ENCODE peak calls at places on chromosomes 13 and 19, in six cellular contexts. One of them, this sample, is unnamed.

GRCh38 chr13:20588529-20589110 is 21.7 kb downstream of the IFT88 start:
- DNase-seq in stimulated activated CD4-positive, alpha-beta T cell treated with anti-CD3 and anti-CD28 coated beads, Interleukin-15, amount 100 ng/mL, for 1 hour: no peak
- DNase-seq in fibroblast of pulmonary artery: no peak
- DNase-seq in fibroblast of gingiva: no peak
- DNase-seq in T-helper 2 cell: no peak
- DNase-seq in non-pigmented ciliary epithelial cell: no peak
- DNase-seq in this sample: no peak

GRCh38 chr19:44608391-44608821 is 5.0 kb upstream of the IGSF23 start:
- DNase-seq in stimulated activated CD4-positive, alpha-beta T cell treated with anti-CD3 and anti-CD28 coated beads, Interleukin-15, amount 100 ng/mL, for 1 hour: no peak
- DNase-seq in fibroblast of pulmonary artery: peak; percentile 55
- DNase-seq in fibroblast of gingiva: no peak
- DNase-seq in T-helper 2 cell: no peak
- DNase-seq in non-pigmented ciliary epithelial cell: no peak
- DNase-seq in this sample: no peak

GRCh38 chr13:23709521-23709920 is 139.3 kb downstream of the TNFRSF19 start:
- DNase-seq in stimulated activated CD4-positive, alpha-beta T cell treated with anti-CD3 and anti-CD28 coated beads, Interleukin-15, amount 100 ng/mL, for 1 hour: no peak
- DNase-seq in fibroblast of pulmonary artery: no peak
- DNase-seq in fibroblast of gingiva: peak; percentile 30
- DNase-seq in T-helper 2 cell: no peak
- DNase-seq in non-pigmented ciliary epithelial cell: no peak
- DNase-seq in this sample: no peak

GRCh38 chr19:16628984-16629691 is 1.1 kb upstream of the MED26 start:
- DNase-seq in stimulated activated CD4-positive, alpha-beta T cell treated with anti-CD3 and anti-CD28 coated beads, Interleukin-15, amount 100 ng/mL, for 1 hour: no peak
- DNase-seq in fibroblast of pulmonary artery: peak; percentile 62
- DNase-seq in fibroblast of gingiva: peak; percentile 77
- DNase-seq in T-helper 2 cell: peak; percentile 85
- DNase-seq in non-pigmented ciliary epithelial cell: no peak
- DNase-seq in this sample: no peak

GRCh38 chr19:37654118-37654517 is 1.1 kb downstream of the ZFP30 start:
- DNase-seq in stimulated activated CD4-positive, alpha-beta T cell treated with anti-CD3 and anti-CD28 coated beads, Interleukin-15, amount 100 ng/mL, for 1 hour: no peak
- DNase-seq in fibroblast of pulmonary artery: no peak
- DNase-seq in fibroblast of gingiva: no peak
- DNase-seq in T-helper 2 cell: no peak
- DNase-seq in non-pigmented ciliary epithelial cell: no peak
- DNase-seq in this sample: no peak

GRCh38 chr13:46295531-46296464 is 84.1 kb downstream of the LRRC63 start:
- DNase-seq in stimulated activated CD4-positive, alpha-beta T cell treated with anti-CD3 and anti-CD28 coated beads, Interleukin-15, amount 100 ng/mL, for 1 hour: peak; percentile 35
- DNase-seq in fibroblast of pulmonary artery: peak; percentile 98
- DNase-seq in fibroblast of gingiva: peak; percentile 97
- DNase-seq in T-helper 2 cell: peak; percentile 95
- DNase-seq in non-pigmented ciliary epithelial cell: peak; percentile 82
- DNase-seq in this sample: peak; percentile 34

GRCh38 chr13:86510792-86511191 is 711.6 kb upstream of the SLITRK6 start:
- DNase-seq in stimulated activated CD4-positive, alpha-beta T cell treated with anti-CD3 and anti-CD28 coated beads, Interleukin-15, amount 100 ng/mL, for 1 hour: no peak
- DNase-seq in fibroblast of pulmonary artery: no peak
- DNase-seq in fibroblast of gingiva: no peak
- DNase-seq in T-helper 2 cell: peak; percentile 1
- DNase-seq in non-pigmented ciliary epithelial cell: no peak
- DNase-seq in this sample: no peak

GRCh38 chr19:14761607-14762006 is 16.8 kb downstream of the ADGRE2 start:
- DNase-seq in stimulated activated CD4-positive, alpha-beta T cell treated with anti-CD3 and anti-CD28 coated beads, Interleukin-15, amount 100 ng/mL, for 1 hour: no peak
- DNase-seq in fibroblast of pulmonary artery: no peak
- DNase-seq in fibroblast of gingiva: no peak
- DNase-seq in T-helper 2 cell: no peak
- DNase-seq in non-pigmented ciliary epithelial cell: no peak
- DNase-seq in this sample: no peak

GRCh38 chr19:5925830-5926459 is 11.9 kb downstream of the CAPS start:
- DNase-seq in stimulated activated CD4-positive, alpha-beta T cell treated with anti-CD3 and anti-CD28 coated beads, Interleukin-15, amount 100 ng/mL, for 1 hour: no peak
- DNase-seq in fibroblast of pulmonary artery: no peak
- DNase-seq in fibroblast of gingiva: no peak
- DNase-seq in T-helper 2 cell: no peak
- DNase-seq in non-pigmented ciliary epithelial cell: no peak
- DNase-seq in this sample: no peak

GRCh38 chr13:53254495-53254894 is 225.9 kb downstream of the OLFM4 start:
- DNase-seq in stimulated activated CD4-positive, alpha-beta T cell treated with anti-CD3 and anti-CD28 coated beads, Interleukin-15, amount 100 ng/mL, for 1 hour: no peak
- DNase-seq in fibroblast of pulmonary artery: no peak
- DNase-seq in fibroblast of gingiva: no peak
- DNase-seq in T-helper 2 cell: peak; percentile 19
- DNase-seq in non-pigmented ciliary epithelial cell: no peak
- DNase-seq in this sample: no peak

GRCh38 chr19:32471811-32472210 is 66.2 kb downstream of the DPY19L3 start:
- DNase-seq in stimulated activated CD4-positive, alpha-beta T cell treated with anti-CD3 and anti-CD28 coated beads, Interleukin-15, amount 100 ng/mL, for 1 hour: no peak
- DNase-seq in fibroblast of pulmonary artery: no peak
- DNase-seq in fibroblast of gingiva: no peak
- DNase-seq in T-helper 2 cell: no peak
- DNase-seq in non-pigmented ciliary epithelial cell: no peak
- DNase-seq in this sample: no peak

GRCh38 chr19:18097217-18097992 is at the start of gene MAST3:
- DNase-seq in stimulated activated CD4-positive, alpha-beta T cell treated with anti-CD3 and anti-CD28 coated beads, Interleukin-15, amount 100 ng/mL, for 1 hour: peak; percentile 93
- DNase-seq in fibroblast of pulmonary artery: peak; percentile 81
- DNase-seq in fibroblast of gingiva: peak; percentile 81
- DNase-seq in T-helper 2 cell: peak; percentile 92
- DNase-seq in non-pigmented ciliary epithelial cell: no peak
- DNase-seq in this sample: peak; percentile 81

This sample was measured in effector CD8-positive, alpha-beta T cell.